ENCODE peak calls at places on chromosomes 16 and 17, in six cellular contexts. J is stimulated activated naive CD8-positive, alpha-beta T cell treated with anti-CD3 and anti-CD28 coated beads, Interleukin-15, Interleukin-2, amounts not matched to agents 100 U/mL and 50 U/mL, for 24 hours; A is activated CD8-positive, alpha-beta memory T cell treated with anti-CD3 and anti-CD28 coated beads for 4 hours; C is stimulated activated CD4-positive, alpha-beta T cell treated with anti-CD3 and anti-CD28 coated beads, Interleukin-1b, Interleukin-23, amount 100 ng/mL, for 24 hours; S is IMR-90; M is AG04449. I is an unnamed sample.

GRCh38 chr17:49223517-49224197 is 6.9 kb downstream of the PHOSPHO1 start:
- DNase-seq in J (peak; percentile 86), A (no peak), C (no peak), S (peak; percentile 10), M (no peak), I (no peak)

GRCh38 chr17:44348234-44348987 is 3.3 kb downstream of the GRN start:
- DNase-seq in J (peak; percentile 34), A (no peak), C (no peak), S (peak; percentile 57), M (no peak), I (no peak)

GRCh38 chr17:80101946-80102706 is 745 bp downstream of the GAA start:
- DNase-seq in J (no peak), A (no peak), C (no peak), S (peak; percentile 77), M (no peak), I (no peak)

GRCh38 chr16:88508376-88508867 is 55.3 kb downstream of the ZFPM1 start:
- DNase-seq in J (no peak), A (no peak), C (no peak), S (no peak), M (no peak), I (no peak)

GRCh38 chr17:13601776-13602551 is at the start of gene HS3ST3A1:
- DNase-seq in J (peak; percentile 28), A (no peak), C (no peak), S (peak; percentile 82), M (no peak), I (no peak)

GRCh38 chr17:50352693-50353599 is 7.0 kb downstream of the XYLT2 start:
- DNase-seq in J (no peak), A (no peak), C (no peak), S (no peak), M (no peak), I (no peak)

GRCh38 chr16:19808061-19808621 is 76.5 kb downstream of the GPRC5B start:
- DNase-seq in J (no peak), A (no peak), C (no peak), S (no peak), M (no peak), I (no peak)

GRCh38 chr16:66248096-66248495 is 118.4 kb upstream of the CDH5 start:
- DNase-seq in J (no peak), A (no peak), C (no peak), S (peak; percentile 77), M (no peak), I (no peak)

GRCh38 chr17:40854175-40854814 is 12.7 kb downstream of the KRT12 start:
- DNase-seq in J (no peak), A (no peak), C (no peak), S (peak; percentile 93), M (peak; percentile 80), I (no peak)

GRCh38 chr17:58501451-58501850 is 13.0 kb downstream of the MTMR4 start:
- DNase-seq in J (no peak), A (no peak), C (no peak), S (no peak), M (no peak), I (no peak)

GRCh38 chr17:71632328-71632727 is 488.5 kb upstream of the SOX9 start:
- DNase-seq in J (no peak), A (no peak), C (no peak), S (peak; percentile 41), M (no peak), I (no peak)

GRCh38 chr17:32772453-32773025 is 104.4 kb downstream of the MYO1D start:
- DNase-seq in J (no peak), A (no peak), C (no peak), S (no peak), M (no peak), I (no peak)

GRCh38 chr16:88192601-88193000 is 190.2 kb upstream of the ZNF469 start:
- DNase-seq in J (no peak), A (no peak), C (no peak), S (no peak), M (no peak), I (no peak)

GRCh38 chr16:8683640-8684039 is 9.2 kb downstream of the ABAT start:
- DNase-seq in J (no peak), A (no peak), C (no peak), S (no peak), M (no peak), I (no peak)